ENCODE peak calls at places on chromosomes 1 and 21, in eight cellular contexts. V is glutamatergic neuron, Q is RWPE1, W is AG09309, O is GM12878, R is colonic mucosa, S is IMR-90, P is MM.1S. L is an unnamed sample.

GRCh38 chr21:23951251-23951650 is 1656.0 kb downstream of the MRPL39 start:
- DNase-seq in V (no peak), Q (no peak), R (no peak), P (no peak), W (no peak), S (peak), O (no peak), L (no peak)

GRCh38 chr1:145885738-145886287 is at the start of gene ANKRD35:
- DNase-seq in V (peak), P (peak), W (no peak), Q (peak), O (no peak), S (peak), R (peak), L (peak)

GRCh38 chr1:32743380-32744062 is 41.0 kb upstream of the SYNC start:
- DNase-seq in R (no peak), V (no peak), Q (no peak), P (no peak), O (no peak), W (no peak), S (no peak), L (no peak)

GRCh38 chr1:243233908-243234307 is 21.2 kb downstream of the CEP170 start:
- DNase-seq in O (no peak), Q (no peak), S (peak), V (no peak), P (no peak), W (no peak), R (no peak), L (no peak)

GRCh38 chr1:109391161-109391556 is 6.6 kb downstream of the SORT1 start:
- DNase-seq in O (no peak), W (no peak), R (no peak), S (peak), Q (no peak), P (no peak), V (no peak), L (no peak)

GRCh38 chr1:229271448-229272120 is 673 bp downstream of the RAB4A start:
- DNase-seq in Q (no peak), R (peak), S (peak), W (no peak), V (no peak), O (no peak), P (peak), L (no peak)

GRCh38 chr1:189628857-189629256 is 848.8 kb downstream of the BRINP3 start:
- DNase-seq in W (no peak), V (no peak), P (no peak), R (no peak), S (no peak), O (no peak), Q (no peak), L (no peak)

GRCh38 chr1:34781844-34782391 is 904 bp downstream of the GJB3 start:
- DNase-seq in P (no peak), S (no peak), V (no peak), O (no peak), W (no peak), R (peak), Q (peak), L (no peak)

GRCh38 chr1:74247881-74248528 is 12.8 kb downstream of the TNNI3K start:
- DNase-seq in S (no peak), W (no peak), R (no peak), V (no peak), O (no peak), Q (no peak), P (no peak), L (no peak)

GRCh38 chr1:200131551-200132125 is 104.1 kb downstream of the NR5A2 start:
- DNase-seq in Q (no peak), R (peak), W (no peak), S (peak), O (no peak), V (no peak), P (no peak), L (no peak)

GRCh38 chr1:64892576-64893573 is 73.5 kb downstream of the JAK1 start:
- DNase-seq in V (no peak), Q (no peak), P (no peak), W (no peak), O (no peak), S (peak), R (no peak), L (no peak)

GRCh38 chr1:208834346-208835081 is 590.3 kb upstream of the PLXNA2 start:
- DNase-seq in V (no peak), R (no peak), W (no peak), O (no peak), S (no peak), Q (no peak), P (no peak), L (no peak)

GRCh38 chr1:8427493-8427892 is 109.6 kb downstream of the SLC45A1 start:
- DNase-seq in P (peak), Q (no peak), W (no peak), V (no peak), S (no peak), O (peak), R (no peak), L (peak)

GRCh38 chr1:54053745-54054437 is 483 bp downstream of the TCEANC2 start:
- DNase-seq in O (no peak), W (no peak), Q (peak), V (no peak), P (no peak), S (peak), R (no peak), L (no peak)

GRCh38 chr1:243408479-243408878 is 152.6 kb downstream of the SDCCAG8 start:
- DNase-seq in V (no peak), W (no peak), R (no peak), S (no peak), O (no peak), P (no peak), Q (no peak), L (no peak)

GRCh38 chr1:173043253-173043652 is 7.5 kb downstream of the TNFSF18 start:
- DNase-seq in Q (no peak), O (no peak), S (peak), W (no peak), P (no peak), R (no peak), V (no peak), L (no peak)

GRCh38 chr1:238364214-238364892 is 473.6 kb upstream of the ZP4 start:
- DNase-seq in P (no peak), W (no peak), O (no peak), S (no peak), Q (no peak), R (no peak), V (no peak), L (no peak)

GRCh38 chr1:59709333-59709732 is 105.4 kb upstream of the HOOK1 start:
- DNase-seq in R (no peak), Q (no peak), S (no peak), P (no peak), O (no peak), V (no peak), W (no peak), L (no peak)

GRCh38 chr1:54271341-54271740 is 71.4 kb downstream of the MRPL37 start:
- DNase-seq in V (no peak), Q (no peak), R (no peak), O (no peak), W (no peak), P (no peak), S (no peak), L (no peak)

GRCh38 chr1:37085393-37085792 is 51.1 kb upstream of the GRIK3 start:
- DNase-seq in V (no peak), P (no peak), W (no peak), R (no peak), S (no peak), O (no peak), Q (no peak), L (no peak)

GRCh38 chr1:81252471-81253160 is 548.1 kb upstream of the ADGRL2 start:
- DNase-seq in Q (no peak), P (no peak), V (no peak), O (no peak), S (no peak), R (no peak), W (no peak), L (no peak)

GRCh38 chr1:16721871-16722641 is 18.3 kb upstream of the RNU1-4 start:
- DNase-seq in W (no peak), R (no peak), Q (no peak), P (no peak), V (no peak), S (no peak), O (no peak), L (no peak)

GRCh38 chr21:36310016-36310415 is 10.0 kb upstream of the MORC3 start:
- DNase-seq in W (no peak), P (peak), Q (no peak), V (no peak), O (peak), R (no peak), S (no peak), L (peak)

GRCh38 chr1:95041491-95042165 is 31.1 kb downstream of the ALG14 start:
- DNase-seq in W (peak), Q (peak), P (peak), R (peak), O (no peak), V (peak), S (peak), L (no peak)

GRCh38 chr1:15286452-15286851 is 39.4 kb downstream of the FHAD1 start:
- DNase-seq in O (no peak), V (no peak), W (no peak), R (no peak), S (no peak), Q (no peak), P (no peak), L (no peak)

GRCh38 chr1:15282038-15282437 is 35.0 kb downstream of the FHAD1 start:
- DNase-seq in S (no peak), O (no peak), W (no peak), V (no peak), Q (no peak), P (no peak), R (no peak), L (no peak)

GRCh38 chr1:15280416-15280815 is 33.4 kb downstream of the FHAD1 start:
- DNase-seq in S (no peak), O (no peak), P (no peak), W (no peak), R (no peak), Q (no peak), V (no peak), L (no peak)

GRCh38 chr1:15282810-15283474 is 35.9 kb downstream of the FHAD1 start:
- DNase-seq in O (no peak), Q (no peak), V (no peak), W (no peak), R (no peak), S (no peak), P (no peak), L (no peak)

DNA sequence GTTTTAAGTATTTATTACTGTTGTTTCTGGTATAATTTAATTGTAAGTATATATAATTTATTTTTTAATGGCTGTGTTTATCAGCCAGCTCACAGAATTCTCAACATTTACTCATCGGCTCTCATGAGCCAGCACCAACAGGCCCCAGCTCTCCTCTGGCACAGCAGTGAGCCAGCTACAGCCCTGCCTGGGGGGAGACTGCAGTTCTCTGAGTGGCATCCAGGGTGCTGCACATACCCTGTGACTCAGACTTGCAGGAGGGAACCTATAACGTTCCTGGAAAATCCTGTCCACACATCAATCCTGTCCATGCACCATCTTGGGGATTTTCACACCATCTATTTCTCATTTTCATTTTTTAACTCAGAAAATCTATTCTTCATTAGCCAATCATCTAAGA is 36.5 kb downstream of the FHAD1 start:
- DNase-seq in O (no peak), S (peak), V (no peak), Q (peak), R (no peak), W (peak), P (no peak), L (no peak)
- TF ChIP-seq CTCF in O (no peak), S (peak), V (peak), Q (peak), R (peak), W (peak), P (no peak), L (no peak)

DNA sequence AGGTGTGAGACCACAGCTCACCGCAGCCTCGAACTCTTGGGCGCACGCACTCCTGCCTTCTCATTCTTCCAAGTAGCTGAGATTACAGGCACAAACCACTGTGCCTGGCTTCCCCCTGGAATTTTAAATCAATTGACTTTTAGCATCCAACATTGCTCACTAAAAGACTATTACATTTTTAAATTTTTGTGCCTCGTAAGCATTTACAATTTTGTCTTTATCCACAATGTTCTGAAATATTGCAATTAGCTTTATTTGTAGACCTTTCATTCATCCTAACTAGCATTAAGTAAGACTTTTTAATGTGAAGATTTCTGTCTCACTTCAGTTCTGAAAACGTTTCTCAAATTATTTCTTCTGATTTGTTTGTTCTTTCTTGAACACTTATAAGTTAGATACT is 122.9 kb downstream of the HFM1 start:
- DNase-seq in P (no peak), O (no peak), W (no peak), Q (no peak), S (no peak), V (no peak), R (no peak), L (no peak)
- TF ChIP-seq CTCF in P (no peak), O (no peak), W (no peak), Q (no peak), S (no peak), V (no peak), R (no peak), L (no peak)

GRCh38 chr1:92961896-92962752 is 862 bp upstream of the DIPK1A start:
- DNase-seq in P (peak), Q (peak), O (peak), R (peak), W (peak), S (peak), V (no peak), L (peak)
- TF ChIP-seq CTCF in P (no peak), Q (no peak), O (no peak), R (no peak), W (no peak), S (no peak), V (no peak), L (no peak)

DNA sequence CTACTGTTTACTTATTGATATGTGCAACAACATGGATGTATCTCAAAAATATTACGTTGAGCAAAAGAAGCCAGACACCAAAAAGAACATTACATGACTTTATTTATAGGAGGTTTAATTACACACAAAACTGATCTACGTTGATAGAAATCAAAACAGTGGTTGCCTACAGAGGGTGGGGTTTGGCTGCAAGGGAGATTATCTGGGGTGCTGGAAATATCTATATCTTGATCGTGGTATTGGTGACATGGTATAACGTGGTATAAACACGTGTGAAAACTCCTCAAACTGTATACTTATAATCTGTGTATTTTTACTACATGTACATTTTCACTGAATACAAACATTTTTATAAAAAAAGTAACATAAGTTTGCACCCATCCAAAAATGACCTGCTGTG is 38.9 kb downstream of the S1PR1 start:
- DNase-seq in V (no peak), P (no peak), R (no peak), W (no peak), O (no peak), S (no peak), Q (no peak), L (no peak)
- TF ChIP-seq CTCF in V (no peak), P (no peak), R (no peak), W (no peak), O (no peak), S (no peak), Q (no peak), L (no peak)

GRCh38 chr1:182771187-182771984 is 18.2 kb upstream of the NPL start:
- DNase-seq in P (no peak), R (no peak), O (no peak), S (no peak), V (no peak), Q (no peak), W (no peak), L (no peak)
- TF ChIP-seq CTCF in P (no peak), R (no peak), O (no peak), S (peak), V (peak), Q (no peak), W (no peak), L (no peak)

GRCh38 chr1:186330758-186331157 is 44.3 kb downstream of the TPR start:
- DNase-seq in O (no peak), S (no peak), V (no peak), W (no peak), P (no peak), R (no peak), Q (no peak), L (no peak)
- TF ChIP-seq CTCF in O (peak), S (peak), V (peak), W (peak), P (peak), R (no peak), Q (no peak), L (peak)

GRCh38 chr1:1986451-1987141 is 17.0 kb downstream of the CFAP74 start:
- DNase-seq in V (no peak), P (no peak), R (no peak), W (no peak), S (no peak), Q (no peak), O (no peak), L (no peak)
- TF ChIP-seq CTCF in V (no peak), P (no peak), R (no peak), W (no peak), S (no peak), Q (no peak), O (no peak), L (no peak)

L was measured in GM06990.